ENCODE peak calls at places on chromosomes 2 and 18, in four cellular contexts. J is IMR-90, B is endothelial cell of umbilical vein, U is K562. M is an unnamed sample.

GRCh38 chr2:166365803-166366420 is 9.8 kb downstream of the SCN9A start:
- DNase-seq in J (no peak), B (no peak), U (peak; percentile 42), M (no peak)

GRCh38 chr2:39512434-39512935 is 75.4 kb upstream of the MAP4K3 start:
- DNase-seq in J (no peak), B (no peak), U (no peak), M (no peak)

GRCh38 chr2:54574107-54574859 is 118.2 kb downstream of the SPTBN1 start:
- DNase-seq in J (peak; percentile 60), B (peak; percentile 58), U (peak; percentile 71), M (no peak)

GRCh38 chr2:111126581-111126980 is 5.9 kb downstream of the BCL2L11 start:
- DNase-seq in J (no peak), B (no peak), U (no peak), M (no peak)

GRCh38 chr2:101892377-101892776 is 99.4 kb upstream of the IL1R2 start:
- DNase-seq in J (no peak), B (no peak), U (no peak), M (no peak)

GRCh38 chr2:200725620-200726019 is 86.1 kb upstream of the BZW1 start:
- DNase-seq in J (no peak), B (no peak), U (no peak), M (no peak)

GRCh38 chr2:47230418-47230817 is 75.3 kb upstream of the STPG4 start:
- DNase-seq in J (peak; percentile 29), B (no peak), U (no peak), M (no peak)

GRCh38 chr2:135662088-135662487 is 79.6 kb upstream of the UBXN4 start:
- DNase-seq in J (peak; percentile 55), B (no peak), U (no peak), M (no peak)

GRCh38 chr18:45026162-45026561 is 345.5 kb downstream of the SETBP1 start:
- DNase-seq in J (no peak), B (no peak), U (no peak), M (no peak)

GRCh38 chr18:9802774-9803697 is 82.7 kb upstream of the TXNDC2 start:
- DNase-seq in J (peak; percentile 26), B (no peak), U (peak; percentile 93), M (no peak)

GRCh38 chr18:49127606-49128190 is 176.9 kb upstream of the SMAD7 start:
- DNase-seq in J (no peak), B (no peak), U (no peak), M (no peak)

GRCh38 chr2:171919453-171919852 is 2.8 kb upstream of the HAT1 start:
- DNase-seq in J (no peak), B (no peak), U (no peak), M (no peak)

GRCh38 chr18:63183263-63183662 is 136.3 kb downstream of the BCL2 start:
- DNase-seq in J (no peak), B (no peak), U (no peak), M (no peak)

GRCh38 chr2:127176371-127177311 is 43.5 kb downstream of the CYP27C1 start:
- DNase-seq in J (peak; percentile 32), B (no peak), U (no peak), M (no peak)

GRCh38 chr2:18749912-18750526 is 160.7 kb upstream of the NT5C1B start:
- DNase-seq in J (peak; percentile 66), B (peak; percentile 42), U (no peak), M (no peak)

GRCh38 chr18:74457743-74458465 is 796 bp upstream of the DIPK1C start:
- DNase-seq in J (no peak), B (no peak), U (no peak), M (no peak)

GRCh38 chr18:48621240-48621639 is 82.4 kb downstream of the CTIF start:
- DNase-seq in J (peak; percentile 93), B (no peak), U (no peak), M (no peak)

GRCh38 chr2:149027602-149028250 is 10.8 kb upstream of the LYPD6B start:
- DNase-seq in J (no peak), B (no peak), U (no peak), M (peak; percentile 81)

GRCh38 chr2:152297715-152298114 is 37.3 kb upstream of the FMNL2 start:
- DNase-seq in J (no peak), B (no peak), U (no peak), M (no peak)

GRCh38 chr2:236010920-236011685 is 157.1 kb downstream of the GBX2 start:
- DNase-seq in J (no peak), B (no peak), U (no peak), M (no peak)

GRCh38 chr2:1588994-1589611 is 155.2 kb downstream of the PXDN start:
- DNase-seq in J (peak; percentile 43), B (no peak), U (no peak), M (no peak)

GRCh38 chr2:164675027-164675426 is 53.7 kb upstream of the GRB14 start:
- DNase-seq in J (no peak), B (no peak), U (no peak), M (no peak)

GRCh38 chr2:189799531-189799930 is 15.3 kb downstream of the PMS1 start:
- DNase-seq in J (peak; percentile 83), B (peak; percentile 65), U (no peak), M (no peak)

GRCh38 chr18:1542230-1542774 is 637.6 kb downstream of the ADCYAP1 start:
- DNase-seq in J (no peak), B (no peak), U (no peak), M (no peak)

GRCh38 chr2:43169091-43169936 is 57.1 kb downstream of the ZFP36L2 start:
- DNase-seq in J (no peak), B (no peak), U (no peak), M (peak; percentile 62)

GRCh38 chr18:49024808-49025361 is 74.1 kb upstream of the SMAD7 start:
- DNase-seq in J (no peak), B (no peak), U (no peak), M (no peak)

GRCh38 chr2:55482186-55482945 is 37.2 kb upstream of the CFAP36 start:
- DNase-seq in J (peak; percentile 45), B (peak; percentile 83), U (no peak), M (no peak)

GRCh38 chr18:75211721-75212625 is 1.4 kb downstream of the TSHZ1 start:
- DNase-seq in J (peak; percentile 19), B (peak; percentile 56), U (peak; percentile 25), M (no peak)

GRCh38 chr2:134432438-134432883 is 178.6 kb downstream of the MGAT5 start:
- DNase-seq in J (no peak), B (no peak), U (no peak), M (no peak)

GRCh38 chr18:61870151-61870550 is 22.7 kb downstream of the RNF152 start:
- DNase-seq in J (peak; percentile 92), B (no peak), U (no peak), M (no peak)
- H2AFZ ChIP-seq in J (peak overlapping the region; percentile 88), B (no peak overlapping the region), U (no peak overlapping the region), M (no peak overlapping the region)

GRCh38 chr18:51731070-51731469 is 533.6 kb upstream of the MEX3C start:
- DNase-seq in J (no peak), B (no peak), U (no peak), M (no peak)
- H3K9me1 ChIP-seq in J (no peaks in the 10 kb centered on the region), B (no peaks in the 10 kb centered on the region), U (no peaks in the 10 kb centered on the region), M (no peaks in the 10 kb centered on the region)

GRCh38 chr18:50662177-50662576 is 102.3 kb downstream of the MAPK4 start:
- DNase-seq in J (peak; percentile 4), B (no peak), U (peak; percentile 27), M (no peak)

GRCh38 chr18:50656841-50657470 is 97.1 kb downstream of the MAPK4 start:
- DNase-seq in J (no peak), B (no peak), U (no peak), M (no peak)

GRCh38 chr18:50658601-50659000 is 98.7 kb downstream of the MAPK4 start:
- DNase-seq in J (no peak), B (no peak), U (no peak), M (no peak)

GRCh38 chr18:50661013-50661412 is 101.1 kb downstream of the MAPK4 start:
- DNase-seq in J (no peak), B (no peak), U (no peak), M (no peak)

GRCh38 chr18:50659091-50660003 is 99.5 kb downstream of the MAPK4 start:
- DNase-seq in J (peak; percentile 5), B (no peak), U (no peak), M (peak; percentile 4)
- TF ChIP-seq CTCF in J (no peak), B (no peak), U (no peak), M (peak; percentile 70)

GRCh38 chr2:218051908-218052307 is 17.1 kb upstream of the RUFY4 start:
- DNase-seq in J (no peak), B (no peak), U (no peak), M (no peak)
- H2AFZ ChIP-seq in J (no peak overlapping the region), B (no peak overlapping the region), U (no peak overlapping the region), M (no peak overlapping the region)

GRCh38 chr2:112812318-112813042 is 24.1 kb downstream of the IL1B start:
- DNase-seq in J (peak; percentile 96), B (peak; percentile 66), U (peak; percentile 73), M (no peak)

GRCh38 chr2:112813043-112813966 is 23.3 kb downstream of the IL1B start:
- DNase-seq in J (no peak), B (no peak), U (peak; percentile 35), M (no peak)

GRCh38 chr2:112811276-112811831 is 25.2 kb downstream of the IL1B start:
- DNase-seq in J (no peak), B (no peak), U (no peak), M (no peak)

GRCh38 chr2:112814278-112814677 is 22.3 kb downstream of the IL1B start:
- DNase-seq in J (peak; percentile 57), B (no peak), U (no peak), M (no peak)

GRCh38 chr2:112811841-112812306 is 24.7 kb downstream of the IL1B start:
- DNase-seq in J (peak; percentile 96), B (peak; percentile 99), U (no peak), M (peak; percentile 91)
- H3K9me1 ChIP-seq in J (peaks cover 15% of the 10 kb centered on the region), B (no peaks in the 10 kb centered on the region), U (no peaks in the 10 kb centered on the region), M (no peaks in the 10 kb centered on the region)

M was measured in keratinocyte.